ENCODE peak calls at places on chromosome 13, in six cellular contexts. A is HCT116, O is K562, K is HepG2, W is GM12878, V is H1. D is an unnamed sample.

GRCh38 chr13:27559714-27560113 is 60.6 kb downstream of the LNX2 start:
- DNase-seq in A (no peak), V (no peak), K (no peak), W (peak; percentile 1), O (no peak), D (no peak)

GRCh38 chr13:77698211-77699058 is 948 bp downstream of the SLAIN1 start:
- DNase-seq in V (no peak), O (peak; percentile 1), W (no peak), K (no peak), A (no peak), D (peak; percentile 13)

GRCh38 chr13:114142640-114143490 is 10.4 kb upstream of the RASA3 start:
- DNase-seq in K (no peak), V (no peak), W (no peak), A (no peak), O (no peak), D (peak; percentile 48)

GRCh38 chr13:100547805-100548204 is 40.8 kb downstream of the GGACT start:
- DNase-seq in O (no peak), A (no peak), K (no peak), V (no peak), W (no peak), D (peak; percentile 57)

GRCh38 chr13:31951215-31951678 is 80.3 kb upstream of the FRY start:
- DNase-seq in W (peak; percentile 89), A (no peak), K (no peak), O (no peak), V (no peak), D (no peak)

GRCh38 chr13:109196896-109197295 is 567.5 kb downstream of the MYO16 start:
- DNase-seq in O (peak; percentile 13), V (no peak), A (peak; percentile 38), W (no peak), K (peak; percentile 3), D (no peak)

GRCh38 chr13:40087021-40088002 is 431.9 kb downstream of the COG6 start:
- DNase-seq in O (no peak), K (peak; percentile 56), V (no peak), A (no peak), W (no peak), D (no peak)

GRCh38 chr13:40974460-40975407 is 44.4 kb downstream of the ELF1 start:
- DNase-seq in W (no peak), V (no peak), O (peak; percentile 69), A (peak; percentile 23), K (peak; percentile 65), D (no peak)

GRCh38 chr13:108083056-108083455 is 132.3 kb downstream of the LIG4 start:
- DNase-seq in W (no peak), K (no peak), A (no peak), V (no peak), O (no peak), D (no peak)

GRCh38 chr13:51324714-51325440 is 14.6 kb upstream of the SERPINE3 start:
- DNase-seq in V (no peak), W (no peak), K (no peak), A (no peak), O (no peak), D (no peak)

GRCh38 chr13:106156468-106156867 is 379.0 kb downstream of the EFNB2 start:
- DNase-seq in K (no peak), V (no peak), A (peak; percentile 78), O (no peak), W (no peak), D (no peak)

GRCh38 chr13:28641600-28641926 is 17.4 kb upstream of the POMP start:
- DNase-seq in K (peak; percentile 10), O (no peak), A (no peak), V (no peak), W (peak; percentile 85), D (no peak)

GRCh38 chr13:67100723-67101122 is 129.4 kb downstream of the PCDH9 start:
- DNase-seq in V (no peak), K (no peak), A (no peak), O (no peak), W (no peak), D (no peak)

GRCh38 chr13:29428310-29428991 is 167.0 kb downstream of the SLC7A1 start:
- DNase-seq in K (no peak), O (peak; percentile 11), V (peak; percentile 25), A (peak; percentile 6), W (no peak), D (peak; percentile 11)

GRCh38 chr13:40597735-40598365 is 68.6 kb downstream of the FOXO1 start:
- DNase-seq in K (no peak), O (no peak), W (no peak), A (no peak), V (no peak), D (peak; percentile 16)

GRCh38 chr13:108961542-108962125 is 332.2 kb downstream of the MYO16 start:
- DNase-seq in V (no peak), O (peak; percentile 26), A (peak; percentile 31), K (peak; percentile 43), W (peak; percentile 24), D (no peak)

GRCh38 chr13:45021250-45021649 is 31.9 kb downstream of the GPALPP1 start:
- DNase-seq in A (no peak), K (no peak), O (no peak), V (no peak), W (no peak), D (no peak)

GRCh38 chr13:20136781-20137703 is 23.8 kb downstream of the GJA3 start:
- DNase-seq in A (no peak), W (no peak), K (peak; percentile 37), O (peak; percentile 54), V (no peak), D (peak; percentile 37)

GRCh38 chr13:43487459-43487858 is 299.3 kb downstream of the ENOX1 start:
- DNase-seq in A (no peak), O (no peak), W (no peak), K (no peak), V (no peak), D (no peak)

DNA sequence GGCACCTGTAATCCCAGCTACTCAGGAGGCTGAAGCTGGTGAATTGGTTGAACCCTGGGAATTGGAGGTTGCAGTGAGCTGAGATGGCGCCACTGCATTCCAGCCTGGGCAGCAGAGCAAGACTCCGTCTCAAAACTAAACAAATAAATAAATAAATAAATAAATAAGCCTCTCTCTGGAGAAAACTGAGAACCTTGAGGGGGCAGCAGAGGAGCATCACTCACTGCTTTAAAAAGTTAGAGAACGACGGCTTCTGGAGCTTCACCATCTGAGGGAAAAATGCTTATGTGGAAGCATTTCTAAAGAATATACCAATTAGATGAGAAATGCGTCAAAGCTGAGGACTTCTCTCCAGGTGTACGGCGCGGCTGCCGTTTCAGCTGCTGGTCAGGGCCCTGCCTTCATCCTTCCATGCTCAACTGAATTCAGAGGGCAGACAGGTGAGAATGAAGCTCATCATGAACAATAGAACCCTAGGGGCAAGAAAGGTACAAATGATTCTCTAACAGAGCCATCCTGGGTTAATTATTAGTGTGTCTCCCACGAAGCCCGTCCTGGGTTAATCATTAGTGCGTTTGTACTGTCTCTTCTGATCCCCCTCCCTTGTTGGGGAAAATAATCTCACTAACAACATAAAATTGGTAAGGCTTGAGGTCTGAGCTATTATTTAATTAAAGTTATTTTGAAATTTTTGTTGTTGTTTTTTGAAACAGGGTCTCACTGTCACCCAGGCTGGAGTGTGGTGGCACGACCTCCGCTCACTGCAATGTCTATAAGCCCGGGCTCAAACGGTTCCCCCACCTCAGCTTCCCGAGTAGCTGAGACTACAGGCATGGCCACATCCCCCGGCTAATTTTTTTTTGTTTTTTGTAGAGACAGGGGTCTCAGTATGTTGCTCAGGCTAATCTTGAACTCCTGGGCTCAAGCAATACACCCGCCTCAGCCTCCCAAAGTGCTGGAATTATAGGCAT is 80.1 kb downstream of the IPO5 start:
- DNase-seq in W (no peak), V (no peak), A (peak; percentile 16), O (peak; percentile 11), K (peak; percentile 85), D (peak; percentile 71)
- TF ChIP-seq JUND in W (no peak), V (no peak), A (no peak), O (no peak), K (no peak), D (no peak)

GRCh38 chr13:24247016-24247415 is 62.4 kb upstream of the C1QTNF9 start:
- DNase-seq in W (no peak), O (no peak), A (no peak), K (no peak), V (no peak), D (no peak)

GRCh38 chr13:24244802-24245201 is 64.6 kb upstream of the C1QTNF9 start:
- DNase-seq in K (no peak), O (no peak), W (no peak), V (no peak), A (no peak), D (no peak)

GRCh38 chr13:24241336-24241735 is 68.0 kb upstream of the C1QTNF9 start:
- DNase-seq in K (no peak), W (no peak), O (no peak), A (no peak), V (no peak), D (no peak)

DNA sequence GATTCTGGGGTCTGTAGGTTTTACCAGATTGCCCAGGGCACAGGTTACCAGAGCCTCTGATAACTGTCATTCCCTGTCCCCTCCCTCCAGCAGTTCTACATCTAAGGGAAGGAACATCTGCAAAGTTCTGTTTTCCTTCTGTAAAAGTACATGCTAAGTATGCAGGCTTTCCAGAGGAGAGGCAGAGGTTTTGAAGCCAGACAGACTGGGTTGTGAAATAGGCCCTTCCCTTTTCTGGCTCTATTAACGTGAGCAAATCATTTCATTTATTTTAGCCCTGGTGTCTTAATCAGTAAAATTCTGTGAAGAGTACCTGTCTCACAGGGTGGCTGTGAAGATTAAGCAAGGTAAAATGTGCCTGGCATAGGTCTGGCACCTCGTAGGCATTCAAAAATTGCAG is 66.1 kb upstream of the C1QTNF9 start:
- DNase-seq in K (no peak), V (no peak), W (no peak), A (no peak), O (no peak), D (no peak)
- TF ChIP-seq JUND in K (no peak), V (no peak), W (no peak), A (no peak), O (no peak), D (no peak)

GRCh38 chr13:47215741-47216140 is 318.9 kb upstream of the HTR2A start:
- DNase-seq in V (peak; percentile 19), A (no peak), O (no peak), W (no peak), K (no peak), D (no peak)
- TF ChIP-seq JUND in V (no peak), A (no peak), O (no peak), W (no peak), K (no peak), D (no peak)

GRCh38 chr13:81738364-81738763 is 1397.4 kb upstream of the SPRY2 start:
- DNase-seq in O (no peak), K (no peak), W (no peak), A (no peak), V (no peak), D (no peak)
- TF ChIP-seq JUND in O (no peak), K (no peak), W (no peak), A (no peak), V (no peak), D (no peak)

DNA sequence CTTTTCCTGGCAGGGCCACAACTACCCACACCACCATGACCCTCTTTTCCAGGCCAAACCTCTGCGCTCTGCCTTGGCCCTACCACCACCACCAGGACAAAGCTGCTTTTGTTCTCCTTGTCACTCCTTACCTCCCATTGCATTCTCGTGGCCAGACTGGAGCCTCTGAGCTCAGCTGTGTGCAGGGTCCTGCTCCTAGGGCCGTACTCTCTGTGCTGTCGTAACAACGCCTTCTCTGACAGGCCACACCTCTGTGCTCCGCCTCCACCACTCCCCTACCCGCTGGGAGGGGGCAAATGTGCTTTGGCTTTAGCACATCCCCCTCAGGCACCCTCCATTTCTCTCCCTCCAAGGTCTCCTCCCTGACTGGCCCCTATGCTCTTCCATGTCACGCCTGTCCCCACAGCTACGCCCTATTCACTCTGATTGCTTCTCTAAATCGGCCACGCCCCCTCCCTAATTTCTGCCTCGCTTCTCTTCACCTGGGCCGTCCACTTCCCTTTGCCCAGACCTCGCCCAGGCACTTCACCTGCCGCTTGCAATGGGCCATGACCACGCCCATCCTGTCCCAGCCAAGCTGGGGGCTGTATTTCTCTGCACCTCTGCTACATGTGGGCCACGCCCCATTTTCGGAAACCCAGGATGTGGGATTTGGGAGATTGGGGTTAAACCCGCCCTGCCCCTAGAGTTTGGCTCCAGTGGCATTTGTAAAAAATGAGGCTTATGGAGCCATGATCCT is 472.3 kb downstream of the KLF12 start:
- DNase-seq in A (no peak), K (peak; percentile 25), O (no peak), W (no peak), V (no peak), D (no peak)
- TF ChIP-seq JUND in A (no peak), K (no peak), O (no peak), W (no peak), V (no peak), D (no peak)

D was measured in T47D.